ENCODE peak calls at places on chromosome 22, in four cellular contexts. One of them, this sample, is unnamed.

GRCh38 chr22:40406063-40406890 is 35.9 kb downstream of the SGSM3 start:
- DNase-seq in IMR-90: no peak
- DNase-seq in naive thymus-derived CD4-positive, alpha-beta T cell: no peak
- DNase-seq in tibial nerve: no peak
- DNase-seq in this sample: no peak

GRCh38 chr22:21865041-21865440 is 2.4 kb downstream of the MAPK1 start:
- DNase-seq in IMR-90: peak; percentile 91
- DNase-seq in naive thymus-derived CD4-positive, alpha-beta T cell: no peak
- DNase-seq in tibial nerve: no peak
- DNase-seq in this sample: peak; percentile 32

GRCh38 chr22:21098099-21098671 is 52.4 kb downstream of the LRRC74B start:
- DNase-seq in IMR-90: no peak
- DNase-seq in naive thymus-derived CD4-positive, alpha-beta T cell: no peak
- DNase-seq in tibial nerve: no peak
- DNase-seq in this sample: no peak

GRCh38 chr22:22110548-22111266 is 128.1 kb upstream of the TOP3B start:
- DNase-seq in IMR-90: peak; percentile 78
- DNase-seq in naive thymus-derived CD4-positive, alpha-beta T cell: no peak
- DNase-seq in tibial nerve: no peak
- DNase-seq in this sample: no peak

GRCh38 chr22:17536269-17536668 is 27.0 kb upstream of the SLC25A18 start:
- DNase-seq in IMR-90: no peak
- DNase-seq in naive thymus-derived CD4-positive, alpha-beta T cell: no peak
- DNase-seq in tibial nerve: no peak
- DNase-seq in this sample: no peak

GRCh38 chr22:47808886-47809620 is 1046.6 kb downstream of the TBC1D22A start:
- DNase-seq in IMR-90: no peak
- DNase-seq in naive thymus-derived CD4-positive, alpha-beta T cell: no peak
- DNase-seq in tibial nerve: no peak
- DNase-seq in this sample: no peak

GRCh38 chr22:48276933-48277867 is 1514.8 kb downstream of the TBC1D22A start:
- DNase-seq in IMR-90: no peak
- DNase-seq in naive thymus-derived CD4-positive, alpha-beta T cell: no peak
- DNase-seq in tibial nerve: no peak
- DNase-seq in this sample: peak; percentile 77

GRCh38 chr22:45542001-45542520 is 39.4 kb downstream of the FBLN1 start:
- DNase-seq in IMR-90: no peak
- DNase-seq in naive thymus-derived CD4-positive, alpha-beta T cell: no peak
- DNase-seq in tibial nerve: no peak
- DNase-seq in this sample: no peak

GRCh38 chr22:29006346-29006745 is 55.3 kb downstream of the C22orf31 start:
- DNase-seq in IMR-90: no peak
- DNase-seq in naive thymus-derived CD4-positive, alpha-beta T cell: no peak
- DNase-seq in tibial nerve: no peak
- DNase-seq in this sample: no peak

GRCh38 chr22:35631597-35631996 is 14.5 kb upstream of the MB start:
- DNase-seq in IMR-90: no peak
- DNase-seq in naive thymus-derived CD4-positive, alpha-beta T cell: no peak
- DNase-seq in tibial nerve: no peak
- DNase-seq in this sample: peak; percentile 70

GRCh38 chr22:26648011-26648497 is 9.3 kb upstream of the MIAT start:
- DNase-seq in IMR-90: no peak
- DNase-seq in naive thymus-derived CD4-positive, alpha-beta T cell: peak; percentile 31
- DNase-seq in tibial nerve: no peak
- DNase-seq in this sample: no peak

GRCh38 chr22:49334976-49335375 is 492.7 kb downstream of the BRD1 start:
- DNase-seq in IMR-90: no peak
- DNase-seq in naive thymus-derived CD4-positive, alpha-beta T cell: no peak
- DNase-seq in tibial nerve: no peak
- DNase-seq in this sample: no peak

DNA sequence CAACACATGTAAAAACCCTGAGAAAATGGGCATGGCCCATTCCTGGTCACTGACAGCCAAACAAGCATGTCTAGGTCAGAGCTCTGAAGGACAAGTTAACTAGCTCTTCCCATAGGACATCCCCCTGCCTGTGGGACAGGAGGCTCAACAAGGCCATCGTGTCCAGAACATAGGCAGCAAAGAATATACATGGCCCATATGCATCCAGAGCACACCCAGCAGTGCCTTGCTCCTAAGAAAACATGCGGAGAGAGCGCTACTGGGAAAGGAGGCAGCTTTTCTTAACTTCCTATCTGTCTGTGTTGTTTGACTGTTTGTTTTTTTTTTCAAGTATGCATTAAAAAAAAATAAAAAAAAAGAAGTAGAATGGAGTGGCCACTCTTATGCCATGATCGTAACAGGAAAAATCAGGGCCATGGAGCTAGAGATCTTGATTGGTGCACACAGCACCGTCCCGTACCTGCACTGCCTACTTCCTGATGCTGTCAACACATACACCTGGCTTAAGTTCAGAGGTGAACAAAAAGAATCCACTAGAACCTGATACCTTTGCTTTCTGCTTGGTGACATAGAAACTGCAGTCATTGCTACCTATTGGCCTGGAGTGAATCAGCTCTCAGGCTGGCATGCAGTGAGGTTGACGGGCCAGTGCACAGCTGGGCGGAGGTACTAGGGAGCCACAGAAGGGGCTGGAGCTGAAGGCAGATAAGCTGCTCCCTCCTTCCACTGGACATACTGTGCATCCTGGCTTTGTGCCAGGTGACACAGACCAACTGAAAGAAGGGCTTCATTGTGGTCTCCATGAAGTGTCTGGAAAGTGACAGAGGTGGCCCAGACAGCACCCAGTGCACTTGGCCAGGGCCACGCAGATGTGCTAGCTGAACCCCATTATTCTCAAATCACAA is 11.9 kb downstream of the UFD1 start:
- DNase-seq in IMR-90: no peak
- DNase-seq in naive thymus-derived CD4-positive, alpha-beta T cell: no peak
- DNase-seq in tibial nerve: no peak
- DNase-seq in this sample: no peak
- H3K36me3 ChIP-seq in IMR-90: peaks cover 70% of the 10 kb centered on the region
- H3K36me3 ChIP-seq in naive thymus-derived CD4-positive, alpha-beta T cell: peaks cover 36% of the 10 kb centered on the region
- H3K36me3 ChIP-seq in tibial nerve: peaks cover 98% of the 10 kb centered on the region
- H3K36me3 ChIP-seq in this sample: peaks cover 32% of the 10 kb centered on the region

GRCh38 chr22:31244044-31244942 is 32.2 kb downstream of the LIMK2 start:
- DNase-seq in IMR-90: peak; percentile 80
- DNase-seq in naive thymus-derived CD4-positive, alpha-beta T cell: no peak
- DNase-seq in tibial nerve: no peak
- DNase-seq in this sample: no peak
- H3K27ac ChIP-seq in IMR-90: peak overlapping the region; percentile 54
- H3K27ac ChIP-seq in naive thymus-derived CD4-positive, alpha-beta T cell: no peak overlapping the region
- H3K27ac ChIP-seq in tibial nerve: peak overlapping the region; percentile 63
- H3K27ac ChIP-seq in this sample: no peak overlapping the region

GRCh38 chr22:31269892-31270574 is 22.3 kb downstream of the PIK3IP1 start:
- DNase-seq in IMR-90: no peak
- DNase-seq in naive thymus-derived CD4-positive, alpha-beta T cell: no peak
- DNase-seq in tibial nerve: no peak
- DNase-seq in this sample: no peak

GRCh38 chr22:31263896-31264295 is 28.4 kb downstream of the PIK3IP1 start:
- DNase-seq in IMR-90: no peak
- DNase-seq in naive thymus-derived CD4-positive, alpha-beta T cell: no peak
- DNase-seq in tibial nerve: no peak
- DNase-seq in this sample: no peak

GRCh38 chr22:31271485-31271884 is 20.8 kb downstream of the PIK3IP1 start:
- DNase-seq in IMR-90: no peak
- DNase-seq in naive thymus-derived CD4-positive, alpha-beta T cell: no peak
- DNase-seq in tibial nerve: no peak
- DNase-seq in this sample: no peak

GRCh38 chr22:31271026-31271425 is 21.3 kb downstream of the PIK3IP1 start:
- DNase-seq in IMR-90: no peak
- DNase-seq in naive thymus-derived CD4-positive, alpha-beta T cell: no peak
- DNase-seq in tibial nerve: no peak
- DNase-seq in this sample: no peak

DNA sequence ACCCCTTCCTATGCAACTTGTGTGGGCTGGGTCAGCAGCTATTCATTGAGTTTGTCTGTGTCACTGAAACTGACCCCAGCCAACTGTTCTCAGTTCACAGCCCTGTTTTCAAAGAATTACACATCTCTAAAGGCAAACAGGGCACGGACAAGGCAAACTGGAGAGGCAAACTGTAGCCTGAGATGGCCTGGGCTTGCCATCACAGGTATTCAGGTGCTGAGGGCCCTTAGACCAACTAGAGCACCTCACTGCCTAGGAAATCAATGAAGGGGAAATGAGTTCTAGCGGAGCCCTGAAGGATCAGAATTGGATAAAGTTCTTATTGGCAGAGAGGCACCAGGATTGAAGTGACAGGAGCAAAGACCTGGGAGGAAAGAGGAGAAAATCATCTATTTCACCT is 24.0 kb downstream of the PIK3IP1 start:
- DNase-seq in IMR-90: no peak
- DNase-seq in naive thymus-derived CD4-positive, alpha-beta T cell: no peak
- DNase-seq in tibial nerve: no peak
- DNase-seq in this sample: no peak
- H3K36me3 ChIP-seq in IMR-90: peaks cover 23% of the 10 kb centered on the region
- H3K36me3 ChIP-seq in naive thymus-derived CD4-positive, alpha-beta T cell: no peaks in the 10 kb centered on the region
- H3K36me3 ChIP-seq in tibial nerve: peaks cover 90% of the 10 kb centered on the region
- H3K36me3 ChIP-seq in this sample: peaks cover 20% of the 10 kb centered on the region

GRCh38 chr22:44157916-44158618 is 22.7 kb upstream of the PARVG start:
- DNase-seq in IMR-90: no peak
- DNase-seq in naive thymus-derived CD4-positive, alpha-beta T cell: no peak
- DNase-seq in tibial nerve: no peak
- DNase-seq in this sample: no peak

GRCh38 chr22:44160416-44160815 is 20.3 kb upstream of the PARVG start:
- DNase-seq in IMR-90: no peak
- DNase-seq in naive thymus-derived CD4-positive, alpha-beta T cell: no peak
- DNase-seq in tibial nerve: no peak
- DNase-seq in this sample: no peak

GRCh38 chr22:44159811-44160210 is 20.9 kb upstream of the PARVG start:
- DNase-seq in IMR-90: no peak
- DNase-seq in naive thymus-derived CD4-positive, alpha-beta T cell: no peak
- DNase-seq in tibial nerve: no peak
- DNase-seq in this sample: no peak

GRCh38 chr22:44159230-44159629 is 21.5 kb upstream of the PARVG start:
- DNase-seq in IMR-90: no peak
- DNase-seq in naive thymus-derived CD4-positive, alpha-beta T cell: no peak
- DNase-seq in tibial nerve: no peak
- DNase-seq in this sample: no peak

DNA sequence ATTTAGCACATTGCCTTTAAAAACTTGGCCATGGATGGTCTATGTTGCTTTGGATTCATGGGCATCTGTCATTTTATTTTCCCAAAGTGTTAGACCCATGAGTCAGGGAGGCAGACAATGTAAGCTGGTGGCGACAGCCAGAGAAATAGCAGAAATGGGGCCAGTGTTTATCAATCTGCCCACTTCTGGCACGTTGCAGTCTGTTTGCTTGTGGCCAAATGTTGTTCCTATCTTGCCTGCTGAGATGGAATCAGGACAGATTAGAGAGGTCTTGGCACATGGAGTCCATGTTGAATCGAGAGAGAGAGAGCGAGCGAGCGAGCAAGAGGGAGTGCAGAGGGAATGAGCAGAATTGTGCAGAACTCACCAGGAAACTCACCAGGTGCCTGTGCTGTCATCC is 22.0 kb upstream of the PARVG start:
- DNase-seq in IMR-90: no peak
- DNase-seq in naive thymus-derived CD4-positive, alpha-beta T cell: no peak
- DNase-seq in tibial nerve: no peak
- DNase-seq in this sample: no peak
- H3K27ac ChIP-seq in IMR-90: no peak overlapping the region
- H3K27ac ChIP-seq in naive thymus-derived CD4-positive, alpha-beta T cell: no peak overlapping the region
- H3K27ac ChIP-seq in tibial nerve: no peak overlapping the region
- H3K27ac ChIP-seq in this sample: no peak overlapping the region

GRCh38 chr22:50467341-50467740 is 7.5 kb downstream of the SBF1 start:
- DNase-seq in IMR-90: no peak
- DNase-seq in naive thymus-derived CD4-positive, alpha-beta T cell: no peak
- DNase-seq in tibial nerve: no peak
- DNase-seq in this sample: no peak

GRCh38 chr22:50465531-50465930 is 9.3 kb downstream of the SBF1 start:
- DNase-seq in IMR-90: no peak
- DNase-seq in naive thymus-derived CD4-positive, alpha-beta T cell: no peak
- DNase-seq in tibial nerve: no peak
- DNase-seq in this sample: no peak

GRCh38 chr22:50469377-50470305 is 5.2 kb downstream of the SBF1 start:
- DNase-seq in IMR-90: peak; percentile 13
- DNase-seq in naive thymus-derived CD4-positive, alpha-beta T cell: peak; percentile 96
- DNase-seq in tibial nerve: no peak
- DNase-seq in this sample: peak; percentile 95

GRCh38 chr22:50468626-50469025 is 6.2 kb downstream of the SBF1 start:
- DNase-seq in IMR-90: no peak
- DNase-seq in naive thymus-derived CD4-positive, alpha-beta T cell: no peak
- DNase-seq in tibial nerve: no peak
- DNase-seq in this sample: no peak

GRCh38 chr22:50467773-50468440 is 6.9 kb downstream of the SBF1 start:
- DNase-seq in IMR-90: no peak
- DNase-seq in naive thymus-derived CD4-positive, alpha-beta T cell: no peak
- DNase-seq in tibial nerve: no peak
- DNase-seq in this sample: no peak
- H3K36me3 ChIP-seq in IMR-90: peaks cover 51% of the 10 kb centered on the region
- H3K36me3 ChIP-seq in naive thymus-derived CD4-positive, alpha-beta T cell: peaks cover 9% of the 10 kb centered on the region
- H3K36me3 ChIP-seq in tibial nerve: peaks cover 53% of the 10 kb centered on the region
- H3K36me3 ChIP-seq in this sample: peaks cover 36% of the 10 kb centered on the region